ENCODE peak calls at places on chromosomes 5 and 9, in nine cellular contexts. H is OCI-LY7, N is HCT116, Z is neural progenitor cell, I is GM23338, K is GM23248, J is MM.1S, Y is hepatocyte, V is SK-N-SH. U is an unnamed sample.

GRCh38 chr5:14035859-14036440 is 91.5 kb upstream of the DNAH5 start:
- DNase-seq in H (no peak), N (peak; percentile 92), Z (peak; percentile 60), I (peak; percentile 94), K (peak; percentile 99), J (peak; percentile 14), Y (peak; percentile 86), V (no peak), U (peak; percentile 100)

GRCh38 chr5:133247881-133248642 is 196.2 kb downstream of the HSPA4 start:
- DNase-seq in H (no peak), N (peak; percentile 60), Z (peak; percentile 87), I (peak; percentile 81), K (peak; percentile 38), J (no peak), Y (peak; percentile 62), V (peak; percentile 73), U (no peak)

GRCh38 chr5:155746340-155747038 is 580.5 kb upstream of the SGCD start:
- DNase-seq in H (no peak), N (no peak), Z (no peak), I (peak; percentile 15), K (no peak), J (no peak), Y (no peak), V (no peak), U (no peak)

GRCh38 chr9:122370303-122370702 is 521 bp upstream of the PTGS1 start:
- DNase-seq in H (peak; percentile 32), N (no peak), Z (no peak), I (no peak), K (no peak), J (peak; percentile 15), Y (no peak), V (no peak), U (no peak)

GRCh38 chr5:169020102-169020501 is 280.8 kb downstream of the SLIT3 start:
- DNase-seq in H (no peak), N (peak; percentile 8), Z (peak; percentile 25), I (peak; percentile 72), K (peak; percentile 32), J (no peak), Y (peak; percentile 43), V (peak; percentile 18), U (no peak)

GRCh38 chr9:35852267-35852815 is 17.9 kb downstream of the OR13J1 start:
- DNase-seq in H (no peak), N (no peak), Z (no peak), I (no peak), K (no peak), J (no peak), Y (no peak), V (no peak), U (no peak)

GRCh38 chr5:145946112-145946861 is 9.9 kb downstream of the SH3RF2 start:
- DNase-seq in H (no peak), N (peak; percentile 95), Z (no peak), I (no peak), K (peak; percentile 78), J (no peak), Y (peak; percentile 41), V (peak; percentile 14), U (peak; percentile 88)

GRCh38 chr5:111511174-111512025 is 935 bp downstream of the STARD4 start:
- DNase-seq in H (peak; percentile 44), N (no peak), Z (no peak), I (peak; percentile 17), K (peak; percentile 64), J (peak; percentile 9), Y (peak; percentile 13), V (no peak), U (no peak)

GRCh38 chr9:92035687-92036410 is 79.4 kb downstream of the SPTLC1 start:
- DNase-seq in H (no peak), N (no peak), Z (no peak), I (no peak), K (peak; percentile 44), J (no peak), Y (peak; percentile 56), V (no peak), U (no peak)

GRCh38 chr9:21709464-21710058 is 92.9 kb upstream of the MTAP start:
- DNase-seq in H (peak; percentile 69), N (peak; percentile 80), Z (peak; percentile 78), I (peak; percentile 89), K (peak; percentile 65), J (peak; percentile 38), Y (peak; percentile 64), V (peak; percentile 24), U (peak; percentile 73)

GRCh38 chr9:4424038-4424437 is 66.2 kb upstream of the SLC1A1 start:
- DNase-seq in H (no peak), N (no peak), Z (no peak), I (no peak), K (no peak), J (no peak), Y (no peak), V (no peak), U (no peak)

GRCh38 chr9:4422495-4422894 is 67.8 kb upstream of the SLC1A1 start:
- DNase-seq in H (no peak), N (no peak), Z (no peak), I (no peak), K (no peak), J (no peak), Y (peak; percentile 8), V (no peak), U (no peak)

GRCh38 chr9:4424891-4425290 is 65.4 kb upstream of the SLC1A1 start:
- DNase-seq in H (no peak), N (no peak), Z (no peak), I (no peak), K (peak; percentile 53), J (no peak), Y (no peak), V (no peak), U (no peak)

GRCh38 chr9:4423207-4423610 is 67.1 kb upstream of the SLC1A1 start:
- DNase-seq in H (no peak), N (no peak), Z (peak; percentile 28), I (peak; percentile 78), K (no peak), J (no peak), Y (peak; percentile 41), V (no peak), U (no peak)

GRCh38 chr9:4425358-4426045 is 64.8 kb upstream of the SLC1A1 start:
- DNase-seq in H (no peak), N (no peak), Z (no peak), I (no peak), K (peak; percentile 80), J (no peak), Y (peak; percentile 8), V (no peak), U (no peak)
- TF ChIP-seq EZH2phosphoT487 in H (no peak), N (no peak), Z (no peak), I (no peak), K (no peak), J (no peak), Y (no peak), V (no peak), U (no peak)

GRCh38 chr5:131209506-131210191 is 38.9 kb downstream of the LYRM7 start:
- DNase-seq in H (peak; percentile 94), N (no peak), Z (peak; percentile 74), I (peak; percentile 15), K (no peak), J (no peak), Y (no peak), V (no peak), U (no peak)

GRCh38 chr5:131214828-131215227 is 44.1 kb downstream of the LYRM7 start:
- DNase-seq in H (no peak), N (no peak), Z (no peak), I (no peak), K (no peak), J (no peak), Y (no peak), V (peak; percentile 21), U (no peak)

GRCh38 chr5:131211669-131212068 is 40.9 kb downstream of the LYRM7 start:
- DNase-seq in H (peak; percentile 28), N (no peak), Z (no peak), I (no peak), K (no peak), J (no peak), Y (no peak), V (no peak), U (no peak)

GRCh38 chr5:131209175-131209505 is 38.4 kb downstream of the LYRM7 start:
- DNase-seq in H (no peak), N (no peak), Z (no peak), I (no peak), K (no peak), J (no peak), Y (no peak), V (no peak), U (no peak)

DNA sequence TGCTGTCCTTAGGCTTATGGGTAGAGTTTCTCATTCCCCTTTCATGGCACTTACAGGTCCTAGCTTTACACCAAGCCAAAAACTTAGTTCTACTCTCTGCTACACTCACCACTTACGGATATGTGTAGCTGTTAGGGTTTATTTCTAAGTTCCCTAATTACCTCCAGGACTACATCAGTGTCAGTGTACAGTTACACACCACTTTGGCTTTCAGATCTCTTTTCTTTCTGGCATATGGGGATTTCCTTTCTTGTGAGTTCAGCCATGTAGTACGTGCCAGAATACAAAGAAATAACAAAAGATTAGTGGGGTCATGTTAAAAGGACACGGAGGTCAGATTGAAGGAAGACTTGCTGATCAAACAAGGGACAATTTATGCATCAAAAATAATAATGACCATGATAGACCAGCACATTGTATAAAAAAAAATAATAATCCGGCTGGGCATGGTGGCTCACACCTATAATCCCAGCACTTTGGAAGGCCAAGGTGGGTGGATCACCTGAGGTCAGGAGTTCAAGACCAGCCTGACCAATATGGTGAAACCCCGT is 41.8 kb downstream of the LYRM7 start:
- DNase-seq in H (peak; percentile 73), N (no peak), Z (no peak), I (no peak), K (no peak), J (no peak), Y (no peak), V (no peak), U (no peak)
- H3K4me3 ChIP-seq in H (peak overlapping the region; percentile 68), N (no peak overlapping the region), Z (no peak overlapping the region), I (no peak overlapping the region), K (no peak overlapping the region), J (no peak overlapping the region), Y (no peak overlapping the region), V (no peak overlapping the region), U (no peak overlapping the region)

DNA sequence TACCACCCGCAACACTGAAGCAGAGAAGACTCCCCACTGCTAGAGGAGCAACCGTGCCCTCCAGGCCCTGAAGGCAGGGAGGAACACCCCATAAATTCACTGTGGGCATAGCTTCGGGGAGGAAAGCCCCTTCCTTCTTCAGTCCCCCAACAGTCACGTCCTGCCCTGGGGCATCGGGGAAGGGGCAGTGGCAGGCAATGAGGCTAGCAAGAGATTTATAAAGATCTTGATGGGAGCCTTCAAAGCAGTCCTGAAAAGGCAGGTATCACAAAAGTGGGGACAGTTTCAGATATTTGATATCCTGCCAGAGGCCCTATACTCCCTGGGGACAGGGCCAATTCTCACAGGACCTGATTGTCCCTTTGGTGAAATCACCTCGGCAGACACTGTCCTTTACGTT is 16.9 kb upstream of the TRIM14 start:
- DNase-seq in H (no peak), N (no peak), Z (no peak), I (no peak), K (no peak), J (no peak), Y (no peak), V (no peak), U (no peak)
- H3K27ac ChIP-seq in H (no peak overlapping the region), N (no peak overlapping the region), Z (no peak overlapping the region), I (no peak overlapping the region), K (no peak overlapping the region), J (no peak overlapping the region), Y (no peak overlapping the region), V (no peak overlapping the region), U (no peak overlapping the region)

GRCh38 chr5:96432245-96433065 is 593 bp downstream of the PCSK1 start:
- DNase-seq in H (no peak), N (no peak), Z (peak; percentile 85), I (peak; percentile 80), K (peak; percentile 37), J (no peak), Y (peak; percentile 6), V (peak; percentile 39), U (no peak)
- TF ChIP-seq EZH2phosphoT487 in H (no peak), N (no peak), Z (no peak), I (no peak), K (no peak), J (no peak), Y (no peak), V (no peak), U (no peak)

U was measured in PC-3.